ENCODE peak calls at places on chromosomes 1 and 21, in six cellular contexts. O is lung, G is Panc1, L is HFFc6, C is Peyer's patch, I is cardiac fibroblast. Z is an unnamed sample.

GRCh38 chr1:81118550-81118949 is 682.2 kb upstream of the ADGRL2 start:
- DNase-seq in O (no peak), G (no peak), L (no peak), C (no peak), I (peak), Z (peak)

GRCh38 chr1:215777370-215777925 is 210.3 kb downstream of the KCTD3 start:
- DNase-seq in O (no peak), G (no peak), L (peak), C (no peak), I (peak), Z (peak)

GRCh38 chr1:156767879-156768608 is 709 bp downstream of the PRCC start:
- DNase-seq in O (peak), G (no peak), L (no peak), C (peak), I (peak), Z (no peak)

GRCh38 chr21:38944903-38945302 is 139.2 kb downstream of the ETS2 start:
- DNase-seq in O (no peak), G (no peak), L (no peak), C (no peak), I (no peak), Z (no peak)

GRCh38 chr1:61241864-61242472 is 159.6 kb downstream of the NFIA start:
- DNase-seq in O (no peak), G (no peak), L (no peak), C (no peak), I (no peak), Z (no peak)

GRCh38 chr1:46166521-46167462 is 8.1 kb upstream of the TSPAN1 start:
- DNase-seq in O (peak), G (no peak), L (no peak), C (peak), I (no peak), Z (no peak)

GRCh38 chr21:38126677-38127271 is 130.0 kb upstream of the KCNJ15 start:
- DNase-seq in O (peak), G (peak), L (peak), C (no peak), I (peak), Z (peak)

GRCh38 chr1:204591473-204592090 is 75.4 kb downstream of the MDM4 start:
- DNase-seq in O (no peak), G (peak), L (peak), C (no peak), I (peak), Z (peak)

GRCh38 chr1:80962559-80962958 is 838.2 kb upstream of the ADGRL2 start:
- DNase-seq in O (no peak), G (no peak), L (no peak), C (no peak), I (no peak), Z (no peak)

GRCh38 chr21:30097791-30098190 is 68.8 kb downstream of the CLDN17 start:
- DNase-seq in O (no peak), G (no peak), L (no peak), C (no peak), I (no peak), Z (no peak)

DNA sequence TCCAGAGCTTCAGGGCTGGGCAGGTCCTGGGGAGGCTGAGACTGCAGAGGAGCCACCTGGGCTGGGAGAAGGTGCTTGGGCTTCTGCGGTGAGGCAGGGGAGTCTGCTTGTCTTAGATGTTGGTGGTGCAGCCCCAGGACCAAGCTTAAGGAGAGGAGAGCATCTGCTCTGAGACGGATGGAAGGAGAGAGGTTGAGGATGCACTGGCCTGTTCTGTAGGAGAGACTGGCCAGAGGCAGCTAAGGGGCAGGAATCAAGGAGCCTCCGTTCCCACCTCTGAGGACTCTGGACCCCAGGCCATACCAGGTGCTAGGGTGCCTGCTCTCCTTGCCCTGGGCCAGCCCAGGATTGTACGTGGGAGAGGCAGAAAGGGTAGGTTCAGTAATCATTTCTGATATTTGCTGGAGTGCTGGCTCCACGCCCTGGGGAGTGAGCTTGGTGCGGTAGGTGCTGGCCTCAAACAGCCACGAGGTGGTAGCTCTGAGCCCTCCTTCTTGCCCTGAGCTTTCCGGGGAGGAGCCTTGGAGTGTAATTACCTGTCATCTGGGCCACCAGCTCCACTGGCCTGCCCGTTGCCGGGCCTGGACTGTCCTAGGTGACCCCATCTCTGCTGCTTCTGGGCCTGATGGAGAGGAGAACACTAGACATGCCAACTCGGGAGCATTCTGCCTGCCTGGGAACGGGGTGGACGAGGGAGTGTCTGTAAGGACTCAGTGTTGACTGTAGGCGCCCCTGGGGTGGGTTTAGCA is 9.3 kb downstream of the MYBPH start:
- DNase-seq in O (no peak), G (no peak), L (no peak), C (no peak), I (no peak), Z (peak)
- TF ChIP-seq CTCF in O (no peak), G (no peak), L (no peak), C (no peak), I (peak), Z (peak)

GRCh38 chr1:153353226-153353947 is 4.3 kb upstream of the S100A9 start:
- DNase-seq in O (no peak), G (no peak), L (peak), C (no peak), I (peak), Z (no peak)
- TF ChIP-seq CTCF in O (no peak), G (peak), L (peak), C (no peak), I (peak), Z (peak)

GRCh38 chr1:52366517-52366827 is 467 bp upstream of the CC2D1B start:
- DNase-seq in O (no peak), G (no peak), L (no peak), C (no peak), I (no peak), Z (no peak)

GRCh38 chr1:52364235-52364839 is 1.7 kb downstream of the CC2D1B start:
- DNase-seq in O (no peak), G (no peak), L (no peak), C (no peak), I (no peak), Z (no peak)

GRCh38 chr1:52365091-52365745 is 787 bp downstream of the CC2D1B start:
- DNase-seq in O (peak), G (no peak), L (peak), C (no peak), I (peak), Z (peak)

GRCh38 chr1:52367272-52367671 is 1.3 kb upstream of the CC2D1B start:
- DNase-seq in O (no peak), G (no peak), L (no peak), C (no peak), I (no peak), Z (no peak)

GRCh38 chr1:52365746-52366516 is at the start of gene CC2D1B:
- DNase-seq in O (peak), G (peak), L (peak), C (peak), I (peak), Z (peak)
- TF ChIP-seq CTCF in O (no peak), G (no peak), L (peak), C (peak), I (no peak), Z (peak)

DNA sequence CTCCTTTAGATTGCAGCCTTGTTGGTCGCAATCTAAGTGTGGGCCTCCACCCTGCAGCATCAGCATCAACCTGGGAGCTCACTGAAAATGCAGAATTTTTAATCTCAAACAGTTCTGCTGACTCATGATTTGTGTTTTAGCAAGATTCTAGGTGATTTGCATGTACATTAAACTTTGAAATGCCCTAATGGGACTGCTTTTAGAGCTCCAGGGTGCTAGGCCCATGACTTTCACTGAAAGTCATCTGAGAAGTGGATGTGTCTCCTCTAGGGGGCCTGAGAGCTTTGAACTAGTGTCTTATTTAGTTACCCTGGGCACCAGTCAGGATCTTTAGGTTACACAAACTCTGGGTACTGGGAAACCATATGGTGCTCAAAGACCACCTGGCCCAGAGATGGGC is 9.0 kb downstream of the TRIM67 start:
- DNase-seq in O (no peak), G (no peak), L (no peak), C (no peak), I (no peak), Z (no peak)
- TF ChIP-seq CTCF in O (no peak), G (peak), L (peak), C (no peak), I (no peak), Z (peak)

GRCh38 chr1:26861286-26861701 is 1.7 kb upstream of the SFN start:
- DNase-seq in O (no peak), G (no peak), L (peak), C (no peak), I (peak), Z (peak)
- TF ChIP-seq CTCF in O (no peak), G (peak), L (peak), C (no peak), I (peak), Z (peak)

GRCh38 chr1:113216664-113217063 is 143.7 kb downstream of the LRIG2 start:
- DNase-seq in O (no peak), G (no peak), L (no peak), C (no peak), I (no peak), Z (no peak)

GRCh38 chr1:113219828-113220227 is 146.8 kb downstream of the LRIG2 start:
- DNase-seq in O (no peak), G (no peak), L (no peak), C (no peak), I (no peak), Z (no peak)

GRCh38 chr1:113217447-113218208 is 144.6 kb downstream of the LRIG2 start:
- DNase-seq in O (no peak), G (no peak), L (no peak), C (no peak), I (no peak), Z (no peak)

GRCh38 chr1:113223040-113223439 is 150.0 kb downstream of the LRIG2 start:
- DNase-seq in O (no peak), G (no peak), L (no peak), C (no peak), I (no peak), Z (no peak)

DNA sequence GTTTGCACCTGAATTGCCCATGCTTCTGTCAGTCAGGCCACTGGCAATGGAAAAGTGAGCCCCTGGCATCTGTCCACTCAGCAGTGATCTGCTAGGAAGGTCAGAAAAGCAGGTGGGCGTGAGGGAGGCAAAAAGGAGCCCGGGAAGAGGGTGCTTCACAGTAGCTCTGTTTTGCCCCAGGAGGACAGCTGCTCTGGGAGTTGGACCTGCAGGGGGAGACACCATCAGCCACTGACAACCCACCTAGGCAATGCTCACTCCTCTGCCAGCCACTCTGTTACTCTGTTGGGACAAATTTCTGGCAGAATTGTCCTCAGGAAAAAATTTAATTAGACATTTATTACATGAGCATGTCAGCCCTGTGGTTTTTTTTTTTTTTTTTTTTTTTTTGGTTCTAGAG is 146.4 kb downstream of the LRIG2 start:
- DNase-seq in O (no peak), G (no peak), L (no peak), C (no peak), I (no peak), Z (no peak)
- TF ChIP-seq CTCF in O (no peak), G (peak), L (peak), C (no peak), I (peak), Z (peak)

DNA sequence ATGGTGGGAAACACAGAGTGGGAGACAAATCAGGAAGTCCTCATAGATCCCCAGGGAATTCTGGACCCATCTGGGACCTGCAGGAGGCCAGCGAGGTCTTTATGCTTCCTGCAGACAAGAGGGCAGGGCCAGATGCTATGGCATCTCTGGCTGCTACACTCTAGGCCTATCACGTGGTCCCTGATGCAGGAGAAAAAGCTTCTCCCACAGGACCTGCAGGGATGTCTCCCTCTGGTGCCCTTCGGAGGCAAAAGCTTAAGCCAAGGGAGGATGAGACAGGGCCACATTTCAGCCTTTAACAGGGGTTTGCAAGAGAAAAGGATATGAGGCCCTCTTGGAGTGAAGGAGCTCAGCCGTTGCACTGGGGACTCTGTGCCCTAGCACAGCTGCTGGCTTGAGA is 243.0 kb downstream of the C1orf94 start:
- DNase-seq in O (no peak), G (no peak), L (no peak), C (no peak), I (no peak), Z (no peak)
- TF ChIP-seq CTCF in O (no peak), G (no peak), L (no peak), C (no peak), I (no peak), Z (peak)

GRCh38 chr1:164704954-164705353 is 146.0 kb downstream of the PBX1 start:
- DNase-seq in O (no peak), G (no peak), L (no peak), C (no peak), I (no peak), Z (no peak)
- TF ChIP-seq CTCF in O (no peak), G (peak), L (peak), C (no peak), I (no peak), Z (peak)

GRCh38 chr1:35855016-35855700 is 27.9 kb upstream of the AGO1 start:
- DNase-seq in O (no peak), G (no peak), L (no peak), C (no peak), I (no peak), Z (no peak)

GRCh38 chr1:35856964-35857363 is 26.0 kb upstream of the AGO1 start:
- DNase-seq in O (no peak), G (no peak), L (no peak), C (no peak), I (no peak), Z (no peak)

GRCh38 chr1:35852241-35852640 is 30.8 kb upstream of the AGO1 start:
- DNase-seq in O (no peak), G (no peak), L (no peak), C (no peak), I (no peak), Z (no peak)

GRCh38 chr1:35860680-35861079 is 22.3 kb upstream of the AGO1 start:
- DNase-seq in O (no peak), G (no peak), L (no peak), C (no peak), I (no peak), Z (no peak)

DNA sequence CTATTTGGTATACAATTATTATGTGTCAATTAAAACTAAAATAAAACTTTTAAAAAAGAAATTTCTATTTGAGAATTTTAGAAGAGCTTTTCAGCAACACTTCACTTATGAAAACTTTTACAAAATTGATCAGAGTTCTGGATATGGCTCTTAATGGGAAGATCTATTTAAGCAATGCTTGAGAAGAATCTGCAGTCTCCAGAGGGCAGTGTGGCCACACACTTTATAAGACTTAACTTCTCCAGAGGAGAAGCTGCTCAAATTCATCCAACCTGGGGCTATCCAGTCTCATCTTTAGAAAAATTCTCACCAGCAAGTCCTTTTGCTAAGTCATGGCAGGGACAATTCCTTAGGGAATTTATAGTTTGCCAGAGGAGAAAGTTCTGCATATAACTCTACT is 25.2 kb upstream of the AGO1 start:
- DNase-seq in O (no peak), G (no peak), L (peak), C (no peak), I (peak), Z (no peak)
- TF ChIP-seq CTCF in O (no peak), G (peak), L (peak), C (no peak), I (peak), Z (peak)

GRCh38 chr1:187474266-187474665 is 645.5 kb downstream of the PLA2G4A start:
- DNase-seq in O (no peak), G (no peak), L (no peak), C (no peak), I (peak), Z (peak)

GRCh38 chr1:187481581-187482148 is 652.9 kb downstream of the PLA2G4A start:
- DNase-seq in O (no peak), G (no peak), L (no peak), C (no peak), I (no peak), Z (no peak)

GRCh38 chr1:187477103-187477502 is 648.4 kb downstream of the PLA2G4A start:
- DNase-seq in O (no peak), G (no peak), L (no peak), C (no peak), I (peak), Z (no peak)

GRCh38 chr1:187471555-187471954 is 642.8 kb downstream of the PLA2G4A start:
- DNase-seq in O (no peak), G (no peak), L (no peak), C (no peak), I (peak), Z (no peak)

DNA sequence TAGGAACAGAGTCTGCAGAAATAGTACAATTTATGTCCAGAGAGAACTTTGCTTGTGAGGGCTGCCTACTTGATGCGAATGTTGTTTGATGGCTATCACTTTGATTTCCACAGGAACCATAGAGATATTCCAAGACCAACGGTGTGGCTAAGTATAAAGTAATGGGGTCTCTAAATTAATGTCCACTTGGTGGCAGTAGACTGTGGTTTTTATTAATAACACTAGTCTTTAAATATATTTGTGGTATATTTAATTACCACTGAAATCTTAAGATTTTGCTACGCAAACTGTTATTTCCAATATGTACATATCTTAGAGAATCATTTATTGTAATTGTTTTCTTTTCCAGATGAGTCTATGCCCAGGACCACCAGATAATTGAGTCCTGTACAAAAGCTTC is 647.9 kb downstream of the PLA2G4A start:
- DNase-seq in O (no peak), G (no peak), L (no peak), C (no peak), I (peak), Z (no peak)
- TF ChIP-seq CTCF in O (no peak), G (peak), L (peak), C (no peak), I (peak), Z (peak)

Z was measured in foreskin keratinocyte.